ENCODE peak calls at places on chromosomes 11 and 22, in eight cellular contexts. W is IMR-90, S is cardiac fibroblast, Z is psoas muscle, G is GM23338, M is BJ, C is keratinocyte, X is PC-3. Y is an unnamed sample.

GRCh38 chr22:23058481-23059336 is 11.6 kb upstream of the GNAZ start:
- DNase-seq in Z (peak), G (no peak), S (no peak), X (peak), W (no peak), M (no peak), C (no peak), Y (no peak)

GRCh38 chr11:10122337-10123197 is 171.5 kb downstream of the SBF2 start:
- DNase-seq in X (peak), Z (no peak), G (peak), S (peak), W (peak), C (peak), M (no peak), Y (peak)

GRCh38 chr11:104830080-104830479 is 68.2 kb downstream of the CASP12 start:
- DNase-seq in G (no peak), W (peak), S (peak), X (peak), M (peak), C (peak), Z (no peak), Y (peak)

GRCh38 chr11:1048375-1049070 is 12.0 kb upstream of the MUC6 start:
- DNase-seq in M (no peak), X (no peak), Z (no peak), G (peak), S (no peak), C (no peak), W (no peak), Y (no peak)

GRCh38 chr11:75270896-75271415 is 30.4 kb downstream of the TPBGL start:
- DNase-seq in X (peak), S (peak), M (no peak), Z (peak), C (no peak), W (peak), G (peak), Y (peak)

GRCh38 chr11:112516261-112516660 is 255.6 kb upstream of the PLET1 start:
- DNase-seq in W (no peak), S (no peak), G (no peak), C (no peak), Z (no peak), X (no peak), M (no peak), Y (no peak)

GRCh38 chr11:43812471-43812870 is 68.2 kb upstream of the ALKBH3 start:
- DNase-seq in G (no peak), S (no peak), Z (no peak), W (no peak), M (no peak), X (no peak), C (no peak), Y (no peak)

GRCh38 chr22:29727248-29727551 is 7.4 kb downstream of the CABP7 start:
- DNase-seq in S (peak), X (no peak), Z (peak), G (peak), W (peak), M (no peak), C (no peak), Y (peak)

GRCh38 chr11:72752088-72752914 is at the start of gene ARAP1:
- DNase-seq in S (peak), X (peak), W (peak), M (no peak), G (peak), Z (peak), C (peak), Y (peak)

GRCh38 chr11:109641549-109641948 is 219.6 kb downstream of the C11orf87 start:
- DNase-seq in X (peak), S (peak), Z (no peak), M (no peak), W (peak), C (no peak), G (peak), Y (peak)

GRCh38 chr22:49255154-49255553 is 572.5 kb downstream of the BRD1 start:
- DNase-seq in C (no peak), Z (no peak), G (no peak), S (no peak), W (no peak), M (no peak), X (no peak), Y (no peak)

GRCh38 chr11:18798941-18799469 is 7.4 kb upstream of the PTPN5 start:
- DNase-seq in M (no peak), W (no peak), X (peak), C (peak), G (no peak), S (peak), Z (no peak), Y (no peak)

GRCh38 chr11:2579315-2580060 is 120.3 kb downstream of the KCNQ1OT1 start:
- DNase-seq in C (no peak), X (no peak), M (no peak), S (no peak), Z (peak), W (no peak), G (no peak), Y (no peak)

GRCh38 chr11:16603890-16604783 is 134.3 kb upstream of the C11orf58 start:
- DNase-seq in X (no peak), S (no peak), W (peak), Z (peak), G (peak), M (no peak), C (no peak), Y (no peak)

GRCh38 chr11:62546937-62547625 is 475 bp upstream of the AHNAK start:
- DNase-seq in M (no peak), X (peak), C (no peak), G (peak), S (peak), Z (no peak), W (peak), Y (peak)

GRCh38 chr11:131889760-131890620 is 519.6 kb downstream of the NTM start:
- DNase-seq in G (peak), Z (no peak), X (no peak), M (no peak), W (peak), C (no peak), S (no peak), Y (no peak)

GRCh38 chr11:131002145-131002544 is 85.9 kb upstream of the SNX19 start:
- DNase-seq in S (no peak), C (no peak), W (no peak), G (no peak), X (peak), M (no peak), Z (no peak), Y (no peak)

GRCh38 chr22:39519681-39520053 is 695 bp upstream of the ATF4 start:
- DNase-seq in M (no peak), W (no peak), Z (peak), S (no peak), X (peak), C (no peak), G (peak), Y (peak)

GRCh38 chr11:13152264-13152663 is 125.3 kb upstream of the BMAL1 start:
- DNase-seq in M (no peak), S (no peak), W (no peak), G (no peak), X (no peak), Z (no peak), C (no peak), Y (no peak)

GRCh38 chr11:127470485-127470884 is 469.9 kb upstream of the KIRREL3 start:
- DNase-seq in G (peak), W (no peak), Z (no peak), X (peak), M (no peak), S (peak), C (no peak), Y (no peak)

GRCh38 chr22:19849800-19850481 is 4.7 kb downstream of the GNB1L start:
- DNase-seq in S (no peak), G (no peak), X (peak), W (no peak), Z (no peak), M (no peak), C (no peak), Y (no peak)

GRCh38 chr22:18991138-18991432 is 55.0 kb upstream of the PRODH start:
- DNase-seq in Z (no peak), M (no peak), W (no peak), S (no peak), C (no peak), X (no peak), G (no peak), Y (no peak)

GRCh38 chr22:22968366-22968765 is 80.8 kb downstream of the IGLL5 start:
- DNase-seq in C (no peak), Z (no peak), W (no peak), G (no peak), M (no peak), X (no peak), S (no peak), Y (no peak)

GRCh38 chr22:38709306-38709705 is 3.6 kb downstream of the GTPBP1 start:
- DNase-seq in G (no peak), X (no peak), S (no peak), C (no peak), M (no peak), Z (no peak), W (no peak), Y (no peak)

GRCh38 chr22:44680481-44680894 is 21.5 kb upstream of the PRR5 start:
- DNase-seq in X (no peak), G (no peak), W (no peak), S (no peak), M (no peak), Z (no peak), C (no peak), Y (no peak)

GRCh38 chr11:15629690-15630321 is 515.1 kb downstream of the INSC start:
- DNase-seq in Z (no peak), X (no peak), G (peak), S (peak), M (no peak), W (no peak), C (peak), Y (no peak)

GRCh38 chr22:28154856-28155255 is 235.8 kb upstream of the PITPNB start:
- DNase-seq in G (no peak), X (no peak), M (no peak), S (no peak), Z (no peak), W (peak), C (no peak), Y (peak)

GRCh38 chr11:34890812-34891211 is 25.4 kb downstream of the APIP start:
- DNase-seq in C (no peak), G (peak), S (peak), W (peak), X (peak), M (no peak), Z (no peak), Y (peak)

GRCh38 chr11:121422675-121423074 is 29.4 kb upstream of the SORL1 start:
- DNase-seq in W (no peak), M (no peak), Z (no peak), S (no peak), X (no peak), G (no peak), C (no peak), Y (no peak)

GRCh38 chr11:75722669-75723042 is 5.0 kb downstream of the MOGAT2 start:
- DNase-seq in S (no peak), C (no peak), M (no peak), G (no peak), W (no peak), Z (no peak), X (no peak), Y (no peak)

GRCh38 chr11:31366795-31367194 is 2.7 kb downstream of the DCDC1 start:
- DNase-seq in C (no peak), S (no peak), W (no peak), G (no peak), Z (no peak), X (no peak), M (no peak), Y (no peak)

GRCh38 chr11:122486793-122487495 is 168.6 kb upstream of the UBASH3B start:
- DNase-seq in S (peak), M (no peak), X (peak), C (no peak), G (peak), W (peak), Z (no peak), Y (no peak)

GRCh38 chr11:43803766-43804165 is 76.9 kb upstream of the ALKBH3 start:
- DNase-seq in C (no peak), M (no peak), Z (no peak), G (no peak), W (no peak), X (no peak), S (no peak), Y (no peak)

GRCh38 chr22:19942071-19942885 is 660 bp upstream of the TXNRD2 start:
- DNase-seq in W (peak), M (no peak), X (no peak), C (no peak), Z (no peak), S (peak), G (no peak), Y (peak)

GRCh38 chr11:72223615-72224586 is 666 bp upstream of the INPPL1 start:
- DNase-seq in Z (peak), C (no peak), W (peak), G (peak), S (peak), M (peak), X (peak), Y (peak)

GRCh38 chr11:45805305-45806071 is 539 bp downstream of the SLC35C1 start:
- DNase-seq in M (no peak), C (peak), W (peak), S (peak), X (peak), Z (peak), G (peak), Y (peak)

GRCh38 chr11:69598147-69598546 is 42.8 kb upstream of the CCND1 start:
- DNase-seq in Z (no peak), M (no peak), C (no peak), W (no peak), S (peak), X (peak), G (peak), Y (no peak)

GRCh38 chr11:69595805-69596665 is 44.9 kb upstream of the CCND1 start:
- DNase-seq in G (no peak), C (no peak), W (no peak), Z (no peak), M (no peak), X (no peak), S (no peak), Y (no peak)

GRCh38 chr11:69592986-69593385 is 48.0 kb upstream of the CCND1 start:
- DNase-seq in X (no peak), C (no peak), W (no peak), S (no peak), Z (no peak), M (no peak), G (no peak), Y (no peak)

GRCh38 chr11:69593851-69594250 is 47.1 kb upstream of the CCND1 start:
- DNase-seq in S (no peak), X (no peak), M (no peak), W (no peak), Z (no peak), C (no peak), G (no peak), Y (no peak)

DNA sequence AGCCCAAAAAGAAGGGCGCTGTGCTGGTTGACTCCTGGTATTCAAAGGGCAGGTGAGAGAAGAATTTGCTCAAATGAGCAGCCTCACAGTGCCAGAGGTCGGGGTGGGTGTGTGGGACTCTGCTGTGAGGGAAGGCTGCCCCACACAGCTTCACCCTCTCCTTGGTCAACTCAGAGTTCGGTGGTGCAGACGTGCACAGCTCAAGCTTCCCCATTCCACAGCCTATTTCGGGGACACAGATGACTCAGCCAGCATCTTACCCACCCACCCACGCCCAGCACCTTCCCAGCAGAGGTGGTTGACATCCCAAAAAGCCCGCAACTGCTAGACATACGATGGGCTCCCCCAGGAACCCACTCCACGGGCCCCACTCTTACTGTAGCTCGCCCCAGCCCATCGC is 46.5 kb upstream of the CCND1 start:
- DNase-seq in C (no peak), X (no peak), W (no peak), G (no peak), S (no peak), M (no peak), Z (no peak), Y (no peak)
- H3K4me3 ChIP-seq in C (no peak), X (no peak), W (no peak), G (no peak), S (no peak), M (no peak), Z (no peak), Y (no peak)

GRCh38 chr11:108593214-108593909 is at the start of gene EXPH5:
- DNase-seq in M (no peak), Z (peak), W (peak), G (peak), C (peak), S (peak), X (peak), Y (peak)
- TF ChIP-seq CTCF in M (peak), Z (no peak), W (no peak), G (peak), C (peak), S (no peak), X (peak), Y (no peak)

GRCh38 chr11:59142530-59143507 is at the start of gene FAM111A:
- DNase-seq in M (peak), W (peak), C (peak), G (peak), X (peak), S (peak), Z (peak), Y (peak)

GRCh38 chr11:59144579-59145345 is 2.1 kb downstream of the FAM111A start:
- DNase-seq in W (peak), Z (peak), G (peak), X (peak), M (peak), C (peak), S (peak), Y (peak)

GRCh38 chr11:59145534-59145933 is 2.9 kb downstream of the FAM111A start:
- DNase-seq in M (no peak), G (no peak), C (no peak), S (peak), X (peak), W (peak), Z (no peak), Y (peak)

GRCh38 chr11:59141673-59142460 is 789 bp upstream of the FAM111A start:
- DNase-seq in M (no peak), S (peak), W (peak), C (no peak), G (peak), X (peak), Z (no peak), Y (peak)

GRCh38 chr11:59144096-59144495 is 1.4 kb downstream of the FAM111A start:
- DNase-seq in M (no peak), G (no peak), C (no peak), Z (no peak), W (peak), S (no peak), X (peak), Y (peak)
- H3K4me3 ChIP-seq in M (peak), G (peak), C (peak), Z (peak), W (peak), S (peak), X (peak), Y (peak)

DNA sequence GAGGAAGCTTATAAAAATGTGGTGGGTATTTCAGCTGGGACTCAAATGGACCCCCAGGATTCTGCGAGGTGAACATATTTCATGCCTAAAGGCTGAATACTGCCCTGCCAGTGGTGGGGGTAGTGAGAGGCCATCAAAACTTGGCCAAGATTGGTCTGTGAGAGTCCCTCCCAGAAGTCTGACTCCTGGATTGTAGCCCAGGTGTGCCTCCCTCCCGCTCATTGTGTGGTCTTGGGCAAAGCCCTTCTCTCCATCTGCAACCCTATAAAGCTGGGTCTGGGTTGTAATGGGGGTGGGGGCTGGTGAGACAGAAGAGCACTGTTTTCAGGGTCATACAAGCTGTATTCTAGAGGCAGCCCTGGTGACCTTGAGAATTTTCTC is 888 bp downstream of the HTATIP2 start:
- DNase-seq in S (no peak), C (no peak), X (peak), Z (no peak), W (no peak), G (no peak), M (no peak), Y (no peak)
- TF ChIP-seq CTCF in S (no peak), C (no peak), X (no peak), Z (no peak), W (no peak), G (no peak), M (no peak), Y (peak)

DNA sequence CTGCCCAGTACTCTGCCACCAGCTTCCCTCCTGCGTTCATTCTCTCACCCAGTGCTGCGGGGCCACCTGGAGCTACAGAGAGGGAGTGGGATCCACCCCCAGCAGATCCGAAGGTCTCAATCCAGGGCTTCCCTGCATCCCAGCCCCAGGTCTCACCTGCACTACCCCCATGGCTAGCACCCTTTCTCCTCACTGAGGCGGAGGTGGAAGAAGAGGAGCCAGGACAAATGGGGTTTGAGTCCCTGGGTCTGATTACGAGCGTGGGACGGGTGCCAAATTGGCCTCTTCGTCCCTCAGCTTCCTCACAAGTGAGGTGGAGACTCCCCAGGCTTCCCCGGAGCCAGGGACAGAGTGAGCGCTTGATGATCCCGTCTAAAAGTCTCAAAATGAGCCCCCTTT is 64.2 kb downstream of the NFAM1 start:
- DNase-seq in S (no peak), G (no peak), M (no peak), X (peak), Z (no peak), W (no peak), C (no peak), Y (no peak)
- H3K4me3 ChIP-seq in S (no peak), G (peak), M (peak), X (peak), Z (peak), W (no peak), C (peak), Y (no peak)

DNA sequence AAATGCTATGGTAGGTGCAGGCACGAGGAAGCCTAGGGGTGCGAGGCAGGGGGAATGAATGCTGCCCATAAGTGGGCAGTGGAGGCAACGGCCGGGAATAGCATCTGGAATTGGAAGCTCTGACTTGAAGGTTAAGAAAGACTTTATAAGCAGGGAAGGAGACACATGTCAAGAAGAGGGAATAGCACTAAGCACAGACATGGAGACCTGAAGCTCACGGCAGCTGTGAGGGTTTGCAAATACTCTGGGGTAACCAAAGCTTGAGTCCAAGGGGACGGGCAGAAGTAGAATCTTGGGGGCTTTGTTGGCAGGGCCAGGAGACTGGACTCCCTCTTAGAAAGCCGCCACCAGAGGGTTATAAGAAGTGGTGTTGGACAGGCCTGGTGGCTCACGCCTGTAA is 112.6 kb downstream of the CEP164 start:
- DNase-seq in G (no peak), Z (no peak), W (no peak), M (no peak), S (no peak), C (no peak), X (no peak), Y (no peak)
- TF ChIP-seq CTCF in G (no peak), Z (no peak), W (no peak), M (no peak), S (no peak), C (no peak), X (no peak), Y (no peak)

GRCh38 chr11:24502425-24502824 is 5.6 kb downstream of the LUZP2 start:
- DNase-seq in G (no peak), S (no peak), W (no peak), C (no peak), Z (no peak), X (no peak), M (no peak), Y (no peak)

GRCh38 chr11:24496371-24496727 is 504 bp upstream of the LUZP2 start:
- DNase-seq in Z (no peak), S (peak), G (peak), X (no peak), C (no peak), W (peak), M (no peak), Y (peak)

GRCh38 chr11:24496728-24497396 is at the start of gene LUZP2:
- DNase-seq in G (peak), Z (peak), W (peak), X (peak), M (no peak), S (peak), C (no peak), Y (peak)
- H3K4me3 ChIP-seq in G (peak), Z (peak), W (peak), X (peak), M (peak), S (peak), C (peak), Y (peak)

Y was measured in fibroblast of the aortic adventitia.